ENCODE peak calls at places on chromosomes 13 and 19, in nine cellular contexts. L is B cell, X is PC-9, C is astrocyte of the cerebellum, I is GM10248, U is tibial nerve, E is activated B cell treated with CpG ODN at 0.5 μM for 24 hours, O is coronary artery, J is fibroblast of the aortic adventitia. K is an unnamed sample.
A peak's percentile ranks its signal among the peaks of the same experiment; 100 is the strongest.

GRCh38 chr19:8655340-8655709 is 24.9 kb downstream of the NFILZ start:
- DNase-seq in L (no peak), X (no peak), C (no peak), I (peak; percentile 32), U (no peak), E (no peak), O (no peak), J (no peak), K (no peak)

GRCh38 chr19:48418317-48419064 is 25.0 kb downstream of the GRIN2D start:
- DNase-seq in L (no peak), X (no peak), C (no peak), I (no peak), U (no peak), E (no peak), O (no peak), J (no peak), K (no peak)

GRCh38 chr19:37165635-37166034 is 6.9 kb downstream of the ZNF585A start:
- DNase-seq in L (no peak), X (no peak), C (no peak), I (no peak), U (no peak), E (no peak), O (no peak), J (no peak), K (no peak)

GRCh38 chr13:48975101-48975925 is at the start of gene FNDC3A:
- DNase-seq in L (peak; percentile 66), X (peak; percentile 47), C (peak; percentile 58), I (peak; percentile 91), U (peak; percentile 27), E (peak; percentile 82), O (peak; percentile 82), J (peak; percentile 66), K (peak; percentile 83)

GRCh38 chr19:56076413-56076998 is 44.6 kb downstream of the ZNF787 start:
- DNase-seq in L (peak; percentile 54), X (peak; percentile 53), C (peak; percentile 33), I (peak; percentile 43), U (peak; percentile 78), E (peak; percentile 27), O (no peak), J (peak; percentile 73), K (no peak)

GRCh38 chr19:7366701-7367420 is 18.1 kb downstream of the ARHGEF18 start:
- DNase-seq in L (no peak), X (peak; percentile 66), C (no peak), I (peak; percentile 76), U (no peak), E (no peak), O (no peak), J (peak; percentile 50), K (no peak)

GRCh38 chr19:35399948-35400772 is 29.3 kb downstream of the GPR42 start:
- DNase-seq in L (no peak), X (no peak), C (no peak), I (no peak), U (no peak), E (no peak), O (no peak), J (no peak), K (no peak)

GRCh38 chr13:101116826-101117225 is 299.5 kb downstream of the NALCN start:
- DNase-seq in L (no peak), X (no peak), C (no peak), I (no peak), U (no peak), E (no peak), O (no peak), J (no peak), K (no peak)

GRCh38 chr13:59360108-59360507 is 803.6 kb downstream of the DIAPH3 start:
- DNase-seq in L (no peak), X (no peak), C (no peak), I (peak; percentile 5), U (no peak), E (no peak), O (no peak), J (no peak), K (no peak)

GRCh38 chr19:37654525-37654832 is 786 bp downstream of the ZFP30 start:
- DNase-seq in L (no peak), X (no peak), C (peak; percentile 6), I (no peak), U (no peak), E (no peak), O (no peak), J (peak; percentile 35), K (no peak)

GRCh38 chr13:67515895-67516294 is 285.8 kb upstream of the PCDH9 start:
- DNase-seq in L (no peak), X (no peak), C (peak; percentile 94), I (no peak), U (no peak), E (no peak), O (no peak), J (peak; percentile 0), K (no peak)

GRCh38 chr13:31409678-31410356 is 210.0 kb downstream of the B3GLCT start:
- DNase-seq in L (no peak), X (no peak), C (peak; percentile 43), I (no peak), U (no peak), E (no peak), O (no peak), J (peak; percentile 16), K (no peak)

GRCh38 chr19:416416-416815 is 7.5 kb upstream of the C2CD4C start:
- DNase-seq in L (no peak), X (no peak), C (no peak), I (no peak), U (no peak), E (no peak), O (no peak), J (no peak), K (peak; percentile 10)

GRCh38 chr19:58059003-58059671 is at the start of gene ZNF135:
- DNase-seq in L (peak; percentile 81), X (no peak), C (peak; percentile 15), I (no peak), U (peak; percentile 74), E (peak; percentile 78), O (peak; percentile 89), J (peak; percentile 66), K (peak; percentile 93)

GRCh38 chr13:39516140-39516539 is 86.9 kb downstream of the LHFPL6 start:
- DNase-seq in L (no peak), X (no peak), C (no peak), I (no peak), U (no peak), E (no peak), O (no peak), J (no peak), K (no peak)

GRCh38 chr19:10389863-10390262 is 9.5 kb upstream of the TYK2 start:
- DNase-seq in L (no peak), X (no peak), C (no peak), I (no peak), U (no peak), E (no peak), O (no peak), J (no peak), K (no peak)
- TF ChIP-seq CTCF in L (no peak), X (no peak), C (peak; percentile 16), I (peak; percentile 15), U (no peak), E (no peak), O (no peak), J (peak; percentile 14), K (no peak)

GRCh38 chr13:45817833-45818232 is 33.7 kb downstream of the SIAH3 start:
- DNase-seq in L (no peak), X (no peak), C (no peak), I (no peak), U (no peak), E (no peak), O (peak; percentile 8), J (no peak), K (no peak)
- TF ChIP-seq CTCF in L (no peak), X (no peak), C (peak; percentile 14), I (no peak), U (no peak), E (no peak), O (no peak), J (no peak), K (no peak)

GRCh38 chr13:110306960-110307696 is at the start of the genes COL4A1 and COL4A2:
- DNase-seq in L (no peak), X (no peak), C (no peak), I (no peak), U (peak; percentile 64), E (no peak), O (peak; percentile 87), J (peak; percentile 43), K (peak; percentile 87)
- TF ChIP-seq CTCF in L (no peak), X (no peak), C (no peak), I (no peak), U (no peak), E (no peak), O (no peak), J (no peak), K (no peak)

GRCh38 chr19:15436012-15436825 is 13.5 kb downstream of the WIZ start:
- DNase-seq in L (no peak), X (no peak), C (no peak), I (no peak), U (no peak), E (no peak), O (no peak), J (peak; percentile 71), K (no peak)
- TF ChIP-seq CTCF in L (no peak), X (no peak), C (no peak), I (no peak), U (no peak), E (no peak), O (no peak), J (no peak), K (no peak)

K was measured in left ventricle myocardium inferior.